ENCODE peak calls at places on chromosomes 2 and 18, in eight cellular contexts. N, K, I, O, Y, D, M and R are unnamed samples.

GRCh38 chr2:23707096-23707495 is 219.8 kb downstream of the ATAD2B start:
- DNase-seq in D (no peak), M (no peak), K (no peak), Y (no peak), O (no peak), N (no peak), I (no peak), R (no peak)

GRCh38 chr2:203533696-203534471 is 1.2 kb downstream of the RAPH1 start:
- DNase-seq in N (no peak), M (peak; percentile 75), Y (no peak), K (no peak), D (no peak), O (no peak), I (no peak), R (peak; percentile 48)

GRCh38 chr2:222919841-222920609 is 59.2 kb downstream of the ACSL3 start:
- DNase-seq in O (no peak), K (no peak), M (peak; percentile 75), D (no peak), I (no peak), N (no peak), Y (no peak), R (peak; percentile 53)

GRCh38 chr2:1817256-1818127 is 73.2 kb upstream of the PXDN start:
- DNase-seq in D (peak; percentile 93), K (peak; percentile 79), O (peak; percentile 35), N (peak; percentile 90), I (peak; percentile 92), M (peak; percentile 94), Y (peak; percentile 81), R (peak; percentile 65)

GRCh38 chr18:74389161-74389927 is 67.8 kb downstream of the DIPK1C start:
- DNase-seq in D (no peak), N (no peak), M (no peak), Y (no peak), I (no peak), K (no peak), O (no peak), R (no peak)

GRCh38 chr18:79290876-79291275 is 104.9 kb upstream of the NFATC1 start:
- DNase-seq in N (no peak), Y (no peak), I (no peak), O (no peak), M (no peak), D (no peak), K (no peak), R (no peak)

GRCh38 chr2:99600929-99601680 is 111.3 kb upstream of the REV1 start:
- DNase-seq in Y (no peak), D (no peak), O (no peak), N (no peak), K (no peak), M (no peak), I (no peak), R (no peak)

GRCh38 chr2:157173740-157174184 is 83.7 kb upstream of the GALNT5 start:
- DNase-seq in D (no peak), K (no peak), N (no peak), M (peak; percentile 99), O (no peak), Y (no peak), I (no peak), R (peak; percentile 84)

GRCh38 chr2:128477026-128477820 is 158.6 kb upstream of the HS6ST1 start:
- DNase-seq in M (no peak), I (no peak), N (no peak), D (no peak), K (no peak), Y (no peak), O (no peak), R (no peak)

GRCh38 chr2:237059155-237059875 is 26.4 kb upstream of the COPS8 start:
- DNase-seq in K (no peak), O (no peak), M (no peak), N (no peak), I (no peak), Y (no peak), D (no peak), R (no peak)

GRCh38 chr2:37641582-37642111 is 29.8 kb downstream of the CDC42EP3 start:
- DNase-seq in N (no peak), K (no peak), Y (no peak), I (no peak), M (no peak), D (no peak), O (peak; percentile 55), R (no peak)

GRCh38 chr2:42742740-42743666 is 20.9 kb downstream of the OXER1 start:
- DNase-seq in Y (no peak), O (no peak), M (no peak), D (no peak), K (no peak), N (no peak), I (no peak), R (no peak)

GRCh38 chr18:32598144-32598543 is 127.5 kb upstream of the GAREM1 start:
- DNase-seq in K (no peak), I (no peak), D (no peak), N (no peak), O (no peak), Y (no peak), M (no peak), R (no peak)

GRCh38 chr18:9296233-9297006 is 38.2 kb upstream of the TWSG1 start:
- DNase-seq in O (no peak), I (no peak), M (no peak), Y (no peak), K (no peak), N (no peak), D (no peak), R (no peak)

GRCh38 chr18:39801848-39802247 is 2153.2 kb upstream of the PIK3C3 start:
- DNase-seq in O (no peak), I (no peak), N (no peak), M (no peak), D (no peak), K (no peak), Y (no peak), R (no peak)

GRCh38 chr2:71120195-71120594 is 9.8 kb downstream of the MCEE start:
- DNase-seq in K (no peak), N (no peak), M (no peak), O (no peak), I (no peak), Y (no peak), D (no peak), R (no peak)

DNA sequence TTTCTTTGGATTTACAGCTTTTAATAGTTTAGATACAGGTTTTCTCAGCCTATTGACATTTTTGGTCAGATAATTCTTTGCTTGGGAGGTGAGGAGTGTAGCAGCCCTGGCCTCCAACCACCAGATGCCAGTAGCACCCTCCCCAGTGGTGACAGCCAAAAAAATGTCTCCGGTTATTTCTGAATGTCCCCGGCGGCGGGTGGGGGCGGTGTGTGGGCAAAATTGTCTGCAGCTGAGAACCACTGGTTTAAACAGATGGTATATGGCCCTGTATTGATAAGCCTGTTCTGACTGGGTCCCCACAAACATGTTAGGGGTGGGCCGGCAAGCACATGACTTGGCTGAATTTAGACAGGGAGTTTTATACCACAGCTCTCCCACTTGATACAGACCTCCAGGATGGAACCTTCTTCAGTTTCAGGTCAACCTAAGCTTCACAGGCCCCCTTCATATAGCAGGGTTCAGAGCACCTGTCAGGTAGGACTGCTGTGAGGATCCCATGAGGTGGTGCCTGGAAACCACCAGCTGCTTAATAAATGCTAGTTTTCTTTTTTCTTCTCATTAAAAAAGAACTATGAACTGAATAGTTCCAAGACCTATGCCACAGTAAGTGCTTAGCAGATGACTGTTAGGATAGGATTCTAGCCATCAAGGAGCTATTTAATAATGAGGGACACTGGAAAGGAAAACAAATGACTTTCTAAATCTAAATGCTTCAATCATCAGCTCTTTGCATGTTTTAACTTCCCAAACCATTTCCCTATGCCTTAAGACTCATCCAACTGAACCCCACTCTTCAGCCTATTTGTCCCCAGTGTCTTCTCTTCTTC is 18.1 kb downstream of the LPIN2 start:
- DNase-seq in I (no peak), M (no peak), K (no peak), N (peak; percentile 32), O (peak; percentile 27), D (no peak), Y (no peak), R (no peak)
- H3K4me3 ChIP-seq in I (no peak overlapping the region), M (no peak overlapping the region), K (no peak overlapping the region), N (no peak overlapping the region), O (no peak overlapping the region), D (no peak overlapping the region), Y (no peak overlapping the region), R (no peak overlapping the region)

GRCh38 chr18:76490040-76490439 is 5.0 kb downstream of the ZNF516 start:
- DNase-seq in I (no peak), M (no peak), D (no peak), Y (no peak), O (no peak), K (no peak), N (no peak), R (no peak)
- H3K4me3 ChIP-seq in I (peak overlapping the region; percentile 52), M (peak overlapping the region; percentile 84), D (no peak overlapping the region), Y (peak overlapping the region; percentile 78), O (peak overlapping the region; percentile 66), K (no peak overlapping the region), N (peak overlapping the region; percentile 92), R (peak overlapping the region; percentile 66)

GRCh38 chr2:29114841-29115609 is at the start of gene CLIP4:
- DNase-seq in O (peak; percentile 45), N (peak; percentile 78), D (peak; percentile 66), Y (no peak), K (peak; percentile 63), I (peak; percentile 79), M (peak; percentile 74), R (peak; percentile 63)

GRCh38 chr2:29113891-29114321 is 1.3 kb upstream of the CLIP4 start:
- DNase-seq in I (no peak), O (peak; percentile 71), D (peak; percentile 81), N (peak; percentile 58), K (peak; percentile 31), M (peak; percentile 82), Y (no peak), R (peak; percentile 54)

GRCh38 chr2:29115797-29116781 is 874 bp downstream of the CLIP4 start:
- DNase-seq in I (peak; percentile 72), M (peak; percentile 88), K (peak; percentile 56), N (peak; percentile 75), D (peak; percentile 86), O (peak; percentile 43), Y (no peak), R (peak; percentile 31)

GRCh38 chr2:29113027-29113686 is 2.1 kb upstream of the CLIP4 start:
- DNase-seq in M (peak; percentile 42), N (no peak), O (no peak), I (no peak), K (no peak), D (no peak), Y (no peak), R (no peak)

GRCh38 chr2:29114514-29114840 is 738 bp upstream of the CLIP4 start:
- DNase-seq in N (no peak), Y (no peak), D (no peak), O (peak; percentile 77), M (peak; percentile 18), K (no peak), I (no peak), R (peak; percentile 87)
- H3K4me3 ChIP-seq in N (peak overlapping the region; percentile 89), Y (peak overlapping the region; percentile 79), D (peak overlapping the region; percentile 70), O (peak overlapping the region; percentile 73), M (no peak overlapping the region), K (no peak overlapping the region), I (no peak overlapping the region), R (peak overlapping the region; percentile 69)

GRCh38 chr2:233832869-233833812 is 21.2 kb downstream of the HJURP start:
- DNase-seq in Y (no peak), N (no peak), D (no peak), M (peak; percentile 82), K (no peak), I (peak; percentile 49), O (peak; percentile 74), R (peak; percentile 45)
- H3K4me3 ChIP-seq in Y (no peak overlapping the region), N (no peak overlapping the region), D (no peak overlapping the region), M (no peak overlapping the region), K (no peak overlapping the region), I (no peak overlapping the region), O (no peak overlapping the region), R (no peak overlapping the region)